ENCODE peak calls at places on chromosomes 11 and 22, in four cellular contexts. One of them, this sample, is unnamed.

GRCh38 chr11:21771097-21771496 is 421.8 kb upstream of the ANO5 start:
- DNase-seq in NCI-H187 treated with DMSO at 0.1 percent for 48 hours: no peak
- DNase-seq in KBM-7: no peak
- DNase-seq in activated CD8-positive, alpha-beta memory T cell treated with anti-CD3 and anti-CD28 coated beads for 4 hours: no peak
- DNase-seq in this sample: no peak

GRCh38 chr11:82797595-82797971 is 63.9 kb upstream of the FAM181B start:
- DNase-seq in NCI-H187 treated with DMSO at 0.1 percent for 48 hours: no peak
- DNase-seq in KBM-7: no peak
- DNase-seq in activated CD8-positive, alpha-beta memory T cell treated with anti-CD3 and anti-CD28 coated beads for 4 hours: no peak
- DNase-seq in this sample: no peak

GRCh38 chr11:47550288-47551052 is 2.5 kb downstream of the CELF1 start:
- DNase-seq in NCI-H187 treated with DMSO at 0.1 percent for 48 hours: no peak
- DNase-seq in KBM-7: no peak
- DNase-seq in activated CD8-positive, alpha-beta memory T cell treated with anti-CD3 and anti-CD28 coated beads for 4 hours: no peak
- DNase-seq in this sample: no peak

GRCh38 chr11:74018331-74019005 is 9.6 kb upstream of the UCP3 start:
- DNase-seq in NCI-H187 treated with DMSO at 0.1 percent for 48 hours: no peak
- DNase-seq in KBM-7: no peak
- DNase-seq in activated CD8-positive, alpha-beta memory T cell treated with anti-CD3 and anti-CD28 coated beads for 4 hours: no peak
- DNase-seq in this sample: no peak

GRCh38 chr22:50192825-50193204 is 7.1 kb downstream of the TRABD start:
- DNase-seq in NCI-H187 treated with DMSO at 0.1 percent for 48 hours: no peak
- DNase-seq in KBM-7: no peak
- DNase-seq in activated CD8-positive, alpha-beta memory T cell treated with anti-CD3 and anti-CD28 coated beads for 4 hours: no peak
- DNase-seq in this sample: no peak

GRCh38 chr22:43474161-43475101 is 62.6 kb downstream of the MPPED1 start:
- DNase-seq in NCI-H187 treated with DMSO at 0.1 percent for 48 hours: no peak
- DNase-seq in KBM-7: no peak
- DNase-seq in activated CD8-positive, alpha-beta memory T cell treated with anti-CD3 and anti-CD28 coated beads for 4 hours: no peak
- DNase-seq in this sample: no peak

GRCh38 chr11:36098976-36099375 is 155.1 kb downstream of the LDLRAD3 start:
- DNase-seq in NCI-H187 treated with DMSO at 0.1 percent for 48 hours: no peak
- DNase-seq in KBM-7: no peak
- DNase-seq in activated CD8-positive, alpha-beta memory T cell treated with anti-CD3 and anti-CD28 coated beads for 4 hours: no peak
- DNase-seq in this sample: no peak

GRCh38 chr11:126359431-126360048 is 4.1 kb downstream of the ST3GAL4 start:
- DNase-seq in NCI-H187 treated with DMSO at 0.1 percent for 48 hours: no peak
- DNase-seq in KBM-7: no peak
- DNase-seq in activated CD8-positive, alpha-beta memory T cell treated with anti-CD3 and anti-CD28 coated beads for 4 hours: no peak
- DNase-seq in this sample: no peak

GRCh38 chr11:77602385-77603105 is 12.8 kb downstream of the AQP11 start:
- DNase-seq in NCI-H187 treated with DMSO at 0.1 percent for 48 hours: no peak
- DNase-seq in KBM-7: no peak
- DNase-seq in activated CD8-positive, alpha-beta memory T cell treated with anti-CD3 and anti-CD28 coated beads for 4 hours: no peak
- DNase-seq in this sample: no peak

GRCh38 chr11:8286886-8287285 is 23.2 kb upstream of the LMO1 start:
- DNase-seq in NCI-H187 treated with DMSO at 0.1 percent for 48 hours: no peak
- DNase-seq in KBM-7: no peak
- DNase-seq in activated CD8-positive, alpha-beta memory T cell treated with anti-CD3 and anti-CD28 coated beads for 4 hours: no peak
- DNase-seq in this sample: no peak

GRCh38 chr11:31106326-31106725 is 263.2 kb downstream of the DCDC1 start:
- DNase-seq in NCI-H187 treated with DMSO at 0.1 percent for 48 hours: no peak
- DNase-seq in KBM-7: no peak
- DNase-seq in activated CD8-positive, alpha-beta memory T cell treated with anti-CD3 and anti-CD28 coated beads for 4 hours: no peak
- DNase-seq in this sample: no peak

GRCh38 chr11:78840190-78840589 is 265.5 kb upstream of the NARS2 start:
- DNase-seq in NCI-H187 treated with DMSO at 0.1 percent for 48 hours: no peak
- DNase-seq in KBM-7: no peak
- DNase-seq in activated CD8-positive, alpha-beta memory T cell treated with anti-CD3 and anti-CD28 coated beads for 4 hours: no peak
- DNase-seq in this sample: no peak

GRCh38 chr22:44975444-44976262 is 34.2 kb downstream of the PHF21B start:
- DNase-seq in NCI-H187 treated with DMSO at 0.1 percent for 48 hours: no peak
- DNase-seq in KBM-7: peak; percentile 93
- DNase-seq in activated CD8-positive, alpha-beta memory T cell treated with anti-CD3 and anti-CD28 coated beads for 4 hours: no peak
- DNase-seq in this sample: no peak

GRCh38 chr11:33766085-33766484 is 8.2 kb downstream of the FBXO3 start:
- DNase-seq in NCI-H187 treated with DMSO at 0.1 percent for 48 hours: no peak
- DNase-seq in KBM-7: no peak
- DNase-seq in activated CD8-positive, alpha-beta memory T cell treated with anti-CD3 and anti-CD28 coated beads for 4 hours: no peak
- DNase-seq in this sample: no peak

GRCh38 chr22:32619614-32620426 is 145.2 kb downstream of the FBXO7 start:
- DNase-seq in NCI-H187 treated with DMSO at 0.1 percent for 48 hours: no peak
- DNase-seq in KBM-7: no peak
- DNase-seq in activated CD8-positive, alpha-beta memory T cell treated with anti-CD3 and anti-CD28 coated beads for 4 hours: no peak
- DNase-seq in this sample: no peak

GRCh38 chr22:44497218-44497903 is 672 bp downstream of the RTL6 start:
- DNase-seq in NCI-H187 treated with DMSO at 0.1 percent for 48 hours: no peak
- DNase-seq in KBM-7: no peak
- DNase-seq in activated CD8-positive, alpha-beta memory T cell treated with anti-CD3 and anti-CD28 coated beads for 4 hours: no peak
- DNase-seq in this sample: no peak

GRCh38 chr22:45742866-45743450 is 71.3 kb downstream of the ATXN10 start:
- DNase-seq in NCI-H187 treated with DMSO at 0.1 percent for 48 hours: no peak
- DNase-seq in KBM-7: peak; percentile 14
- DNase-seq in activated CD8-positive, alpha-beta memory T cell treated with anti-CD3 and anti-CD28 coated beads for 4 hours: no peak
- DNase-seq in this sample: no peak

GRCh38 chr11:80632691-80633090 is 1191.9 kb upstream of the TENM4 start:
- DNase-seq in NCI-H187 treated with DMSO at 0.1 percent for 48 hours: no peak
- DNase-seq in KBM-7: no peak
- DNase-seq in activated CD8-positive, alpha-beta memory T cell treated with anti-CD3 and anti-CD28 coated beads for 4 hours: no peak
- DNase-seq in this sample: no peak

GRCh38 chr22:40805699-40806203 is 13.4 kb downstream of the SLC25A17 start:
- DNase-seq in NCI-H187 treated with DMSO at 0.1 percent for 48 hours: no peak
- DNase-seq in KBM-7: no peak
- DNase-seq in activated CD8-positive, alpha-beta memory T cell treated with anti-CD3 and anti-CD28 coated beads for 4 hours: no peak
- DNase-seq in this sample: no peak

GRCh38 chr22:34416321-34416900 is 496.1 kb upstream of the LARGE1 start:
- DNase-seq in NCI-H187 treated with DMSO at 0.1 percent for 48 hours: no peak
- DNase-seq in KBM-7: no peak
- DNase-seq in activated CD8-positive, alpha-beta memory T cell treated with anti-CD3 and anti-CD28 coated beads for 4 hours: no peak
- DNase-seq in this sample: no peak

GRCh38 chr11:78460468-78460867 is 42.8 kb upstream of the GAB2 start:
- DNase-seq in NCI-H187 treated with DMSO at 0.1 percent for 48 hours: no peak
- DNase-seq in KBM-7: no peak
- DNase-seq in activated CD8-positive, alpha-beta memory T cell treated with anti-CD3 and anti-CD28 coated beads for 4 hours: no peak
- DNase-seq in this sample: no peak

GRCh38 chr11:22199243-22199642 is 6.4 kb downstream of the ANO5 start:
- DNase-seq in NCI-H187 treated with DMSO at 0.1 percent for 48 hours: no peak
- DNase-seq in KBM-7: no peak
- DNase-seq in activated CD8-positive, alpha-beta memory T cell treated with anti-CD3 and anti-CD28 coated beads for 4 hours: no peak
- DNase-seq in this sample: no peak

GRCh38 chr22:20440637-20441591 is 3.3 kb upstream of the SCARF2 start:
- DNase-seq in NCI-H187 treated with DMSO at 0.1 percent for 48 hours: no peak
- DNase-seq in KBM-7: no peak
- DNase-seq in activated CD8-positive, alpha-beta memory T cell treated with anti-CD3 and anti-CD28 coated beads for 4 hours: no peak
- DNase-seq in this sample: no peak

GRCh38 chr11:3732671-3733070 is 61.5 kb upstream of the CHRNA10 start:
- DNase-seq in NCI-H187 treated with DMSO at 0.1 percent for 48 hours: no peak
- DNase-seq in KBM-7: no peak
- DNase-seq in activated CD8-positive, alpha-beta memory T cell treated with anti-CD3 and anti-CD28 coated beads for 4 hours: no peak
- DNase-seq in this sample: no peak

GRCh38 chr11:96246718-96247540 is 96.1 kb downstream of the MAML2 start:
- DNase-seq in NCI-H187 treated with DMSO at 0.1 percent for 48 hours: peak; percentile 34
- DNase-seq in KBM-7: peak; percentile 57
- DNase-seq in activated CD8-positive, alpha-beta memory T cell treated with anti-CD3 and anti-CD28 coated beads for 4 hours: no peak
- DNase-seq in this sample: no peak

GRCh38 chr11:34564807-34565241 is 51.2 kb upstream of the ELF5 start:
- DNase-seq in NCI-H187 treated with DMSO at 0.1 percent for 48 hours: no peak
- DNase-seq in KBM-7: no peak
- DNase-seq in activated CD8-positive, alpha-beta memory T cell treated with anti-CD3 and anti-CD28 coated beads for 4 hours: no peak
- DNase-seq in this sample: no peak

GRCh38 chr11:117823294-117823940 is 1.1 kb downstream of the FXYD2 start:
- DNase-seq in NCI-H187 treated with DMSO at 0.1 percent for 48 hours: no peak
- DNase-seq in KBM-7: peak; percentile 48
- DNase-seq in activated CD8-positive, alpha-beta memory T cell treated with anti-CD3 and anti-CD28 coated beads for 4 hours: no peak
- DNase-seq in this sample: no peak

GRCh38 chr11:12704049-12704448 is 29.8 kb downstream of the TEAD1 start:
- DNase-seq in NCI-H187 treated with DMSO at 0.1 percent for 48 hours: no peak
- DNase-seq in KBM-7: no peak
- DNase-seq in activated CD8-positive, alpha-beta memory T cell treated with anti-CD3 and anti-CD28 coated beads for 4 hours: no peak
- DNase-seq in this sample: no peak